ENCODE peak calls at places on chromosomes 11 and 22, in six cellular contexts. O is H9, J is HCT116, N is hepatocyte, C is MM.1S, W is endothelial cell of umbilical vein. H is an unnamed sample.

GRCh38 chr22:44212936-44213335 is 32.2 kb downstream of the PARVG start:
- DNase-seq in O (no peak), J (no peak), N (no peak), C (no peak), W (no peak), H (no peak)

GRCh38 chr11:72072348-72072747 is 8.0 kb downstream of the NUMA1 start:
- DNase-seq in O (no peak), J (peak; percentile 59), N (peak; percentile 48), C (peak; percentile 65), W (peak; percentile 80), H (peak; percentile 71)

GRCh38 chr22:20235453-20235991 is 32.6 kb downstream of the RTN4R start:
- DNase-seq in O (no peak), J (no peak), N (no peak), C (no peak), W (no peak), H (no peak)

GRCh38 chr11:64789331-64790204 is 11.2 kb upstream of the SF1 start:
- DNase-seq in O (no peak), J (no peak), N (no peak), C (no peak), W (no peak), H (no peak)

GRCh38 chr22:29219881-29220670 is 14.4 kb downstream of the EMID1 start:
- DNase-seq in O (peak; percentile 47), J (no peak), N (peak; percentile 5), C (no peak), W (no peak), H (no peak)

GRCh38 chr11:13354335-13354734 is 76.7 kb downstream of the BMAL1 start:
- DNase-seq in O (peak; percentile 70), J (no peak), N (no peak), C (no peak), W (peak; percentile 44), H (no peak)

GRCh38 chr11:124210421-124210820 is 27.3 kb downstream of the OR10D3 start:
- DNase-seq in O (no peak), J (no peak), N (no peak), C (no peak), W (no peak), H (no peak)

GRCh38 chr11:61949169-61950034 is 749 bp upstream of the BEST1 start:
- DNase-seq in O (peak; percentile 81), J (peak; percentile 81), N (peak; percentile 87), C (peak; percentile 26), W (peak; percentile 76), H (peak; percentile 79)

GRCh38 chr11:134725939-134726639 is 314.0 kb upstream of the B3GAT1 start:
- DNase-seq in O (peak; percentile 71), J (peak; percentile 35), N (peak; percentile 48), C (no peak), W (no peak), H (no peak)

GRCh38 chr11:69746780-69747742 is 28.1 kb downstream of the FGF4 start:
- DNase-seq in O (no peak), J (no peak), N (peak; percentile 35), C (no peak), W (no peak), H (peak; percentile 37)

GRCh38 chr22:28560005-28560742 is 119.5 kb downstream of the TTC28 start:
- DNase-seq in O (no peak), J (no peak), N (peak; percentile 36), C (no peak), W (peak; percentile 32), H (peak; percentile 46)

GRCh38 chr11:70126494-70126893 is 48.4 kb downstream of the ANO1 start:
- DNase-seq in O (no peak), J (no peak), N (no peak), C (no peak), W (no peak), H (no peak)

GRCh38 chr22:21051836-21052400 is 6.2 kb downstream of the LRRC74B start:
- DNase-seq in O (no peak), J (no peak), N (no peak), C (no peak), W (no peak), H (no peak)

GRCh38 chr11:117843666-117844484 is 19.3 kb upstream of the FXYD2 start:
- DNase-seq in O (peak; percentile 74), J (peak; percentile 54), N (peak; percentile 81), C (peak; percentile 66), W (peak; percentile 69), H (peak; percentile 72)

GRCh38 chr11:69339041-69339733 is 45.2 kb downstream of the MYEOV start:
- DNase-seq in O (peak; percentile 15), J (no peak), N (no peak), C (no peak), W (no peak), H (no peak)

GRCh38 chr11:60314607-60315321 is 12.3 kb upstream of the MS4A6E start:
- DNase-seq in O (no peak), J (no peak), N (no peak), C (no peak), W (peak; percentile 81), H (no peak)

GRCh38 chr22:39472570-39473556 is 16.1 kb downstream of the MGAT3 start:
- DNase-seq in O (peak; percentile 57), J (no peak), N (peak; percentile 75), C (peak; percentile 89), W (no peak), H (no peak)

GRCh38 chr11:122354029-122354697 is 238.1 kb upstream of the BLID start:
- DNase-seq in O (no peak), J (no peak), N (no peak), C (no peak), W (no peak), H (peak; percentile 70)

DNA sequence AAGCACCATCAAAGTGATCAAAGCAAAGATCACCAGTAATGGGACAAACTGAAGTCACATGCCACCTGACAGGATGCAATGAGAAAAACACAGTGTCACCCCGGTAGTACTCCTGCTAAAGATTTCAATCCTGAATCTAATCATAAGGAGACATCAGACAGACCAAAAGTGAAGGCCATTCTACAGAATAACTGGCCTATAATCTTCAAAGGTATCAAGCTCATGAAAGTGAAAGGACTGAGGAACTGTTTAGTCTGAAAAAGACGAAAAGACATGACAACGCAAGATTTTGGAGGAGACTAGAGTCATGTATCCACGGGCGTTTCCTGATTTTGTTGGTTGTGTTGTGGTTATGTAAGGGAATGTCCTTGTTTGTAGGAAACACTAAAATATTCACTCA is 42.4 kb upstream of the TSKU start:
- DNase-seq in O (no peak), J (no peak), N (no peak), C (no peak), W (no peak), H (no peak)
- H3K4me2 ChIP-seq in O (no peak overlapping the region), J (no peak overlapping the region), N (no peak overlapping the region), C (no peak overlapping the region), W (no peak overlapping the region), H (no peak overlapping the region)

DNA sequence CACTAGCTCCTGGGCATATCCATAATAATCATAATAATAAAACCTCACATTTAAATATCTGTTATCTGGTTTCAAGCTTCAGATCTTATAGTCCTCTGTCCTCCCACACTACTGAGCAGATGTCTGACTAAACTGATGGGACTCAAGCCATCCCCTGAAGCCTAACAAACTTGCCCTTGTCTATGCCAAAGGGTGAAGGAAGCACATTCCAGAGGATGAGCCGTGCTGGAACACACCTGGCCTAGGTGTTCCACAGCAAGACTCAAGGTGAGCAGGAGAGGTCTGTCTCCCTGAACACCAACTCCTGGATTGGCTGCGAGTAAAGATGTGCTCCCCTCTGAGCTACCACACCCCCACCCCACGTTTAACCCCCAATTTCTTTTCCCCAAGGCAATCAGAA is 14.7 kb downstream of the SCUBE2 start:
- DNase-seq in O (no peak), J (no peak), N (no peak), C (no peak), W (no peak), H (no peak)
- H3K4me2 ChIP-seq in O (no peak overlapping the region), J (no peak overlapping the region), N (no peak overlapping the region), C (peak overlapping the region; percentile 53), W (no peak overlapping the region), H (no peak overlapping the region)

GRCh38 chr11:30990625-30991348 is 378.8 kb downstream of the DCDC1 start:
- DNase-seq in O (no peak), J (no peak), N (no peak), C (no peak), W (no peak), H (no peak)
- H3K4me2 ChIP-seq in O (no peak overlapping the region), J (no peak overlapping the region), N (peak overlapping the region; percentile 21), C (no peak overlapping the region), W (no peak overlapping the region), H (no peak overlapping the region)

GRCh38 chr11:9717040-9717357 is 53.1 kb downstream of the SWAP70 start:
- DNase-seq in O (no peak), J (no peak), N (no peak), C (no peak), W (no peak), H (no peak)
- H3K4me2 ChIP-seq in O (no peak overlapping the region), J (no peak overlapping the region), N (no peak overlapping the region), C (peak overlapping the region; percentile 8), W (peak overlapping the region; percentile 36), H (no peak overlapping the region)

DNA sequence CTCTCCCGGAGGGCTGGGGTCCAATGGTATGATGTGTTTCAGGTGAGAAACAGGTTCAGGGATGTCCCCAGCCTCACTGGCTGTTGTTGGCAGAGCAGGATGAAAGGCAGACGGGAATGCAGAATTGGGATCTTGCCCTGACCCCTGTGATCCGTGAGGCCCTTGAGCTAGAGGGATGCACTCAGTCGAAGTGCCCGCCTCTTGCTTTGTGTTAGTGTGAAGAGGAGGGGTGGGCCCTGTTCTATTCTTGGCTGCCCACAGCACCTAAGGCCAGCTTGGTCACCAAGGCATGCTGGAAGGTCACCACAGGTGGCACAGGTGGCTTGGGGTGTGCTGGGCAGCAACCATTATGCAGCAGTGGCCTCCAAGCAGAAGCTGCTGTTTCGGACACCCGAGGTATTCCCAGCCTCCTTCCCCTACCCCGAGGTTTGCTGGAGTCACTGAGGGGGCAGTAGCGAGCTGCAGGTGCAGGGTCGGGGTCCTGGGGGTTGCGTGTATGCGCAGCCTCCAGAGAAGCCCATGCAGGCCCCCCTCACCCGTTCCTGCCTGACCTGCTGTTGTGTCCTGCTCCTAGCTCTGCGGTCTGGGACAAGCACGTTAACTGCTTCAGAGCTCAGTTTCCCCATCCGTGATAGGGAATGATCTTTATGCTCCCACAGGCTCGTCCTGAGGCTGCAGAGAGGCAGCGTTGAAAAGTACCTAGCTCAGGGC is 12.9 kb downstream of the LRP5 start:
- DNase-seq in O (peak; percentile 68), J (no peak), N (no peak), C (no peak), W (no peak), H (no peak)
- H3K4me2 ChIP-seq in O (no peak overlapping the region), J (no peak overlapping the region), N (no peak overlapping the region), C (no peak overlapping the region), W (no peak overlapping the region), H (no peak overlapping the region)

DNA sequence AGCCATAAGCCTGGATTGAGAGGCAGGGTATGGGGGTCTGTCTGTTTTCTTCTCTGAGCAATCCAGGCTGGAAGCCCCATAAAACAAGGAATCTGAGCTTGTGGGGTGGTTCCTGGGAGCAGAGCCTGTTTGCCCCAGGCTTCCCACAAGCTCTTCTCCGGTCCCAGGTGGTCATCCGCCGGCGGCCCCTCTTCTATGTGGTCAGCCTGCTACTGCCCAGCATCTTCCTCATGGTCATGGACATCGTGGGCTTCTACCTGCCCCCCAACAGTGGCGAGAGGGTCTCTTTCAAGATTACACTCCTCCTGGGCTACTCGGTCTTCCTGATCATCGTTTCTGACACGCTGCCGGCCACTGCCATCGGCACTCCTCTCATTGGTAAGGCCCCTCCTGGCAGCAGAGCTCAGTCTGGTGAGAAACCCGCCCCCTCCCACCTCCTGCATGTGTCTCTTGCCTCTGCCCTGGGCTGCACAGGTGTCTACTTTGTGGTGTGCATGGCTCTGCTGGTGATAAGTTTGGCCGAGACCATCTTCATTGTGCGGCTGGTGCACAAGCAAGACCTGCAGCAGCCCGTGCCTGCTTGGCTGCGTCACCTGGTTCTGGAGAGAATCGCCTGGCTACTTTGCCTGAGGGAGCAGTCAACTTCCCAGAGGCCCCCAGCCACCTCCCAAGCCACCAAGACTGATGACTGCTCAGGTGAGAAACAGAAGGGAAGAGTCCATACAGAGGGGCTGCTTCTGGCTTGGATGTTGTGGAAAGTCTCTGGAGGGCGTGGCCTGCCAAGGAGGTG is 11.6 kb downstream of the HTR3A start:
- DNase-seq in O (no peak), J (no peak), N (no peak), C (no peak), W (no peak), H (no peak)
- H3K4me2 ChIP-seq in O (no peak overlapping the region), J (no peak overlapping the region), N (no peak overlapping the region), C (no peak overlapping the region), W (no peak overlapping the region), H (no peak overlapping the region)